ENCODE peak calls at places on chromosomes 12 and 14, in four cellular contexts. J is hippocampal formation, X is activated T-cell treated with anti-CD3 and anti-CD28 coated beads for 48 hours, Q is midbrain. R is an unnamed sample.

GRCh38 chr14:34436118-34436905 is 25.7 kb downstream of the SPTSSA start:
- DNase-seq in J (no peak), X (no peak), Q (no peak), R (no peak)

GRCh38 chr12:15289192-15289591 is 33.1 kb upstream of the PTPRO start:
- DNase-seq in J (no peak), X (no peak), Q (no peak), R (no peak)

GRCh38 chr12:26514364-26514763 is 318.6 kb downstream of the ITPR2 start:
- DNase-seq in J (no peak), X (no peak), Q (peak), R (no peak)

GRCh38 chr12:52213541-52214420 is 19.3 kb upstream of the KRT7 start:
- DNase-seq in J (no peak), X (peak), Q (peak), R (peak)

GRCh38 chr12:101777476-101777875 is 38.2 kb upstream of the SYCP3 start:
- DNase-seq in J (peak), X (no peak), Q (peak), R (no peak)

GRCh38 chr12:90858261-90858660 is 96.7 kb downstream of the CCER1 start:
- DNase-seq in J (no peak), X (no peak), Q (no peak), R (no peak)

GRCh38 chr12:116539905-116540482 is 19.2 kb upstream of the MAP1LC3B2 start:
- DNase-seq in J (peak), X (no peak), Q (peak), R (no peak)

GRCh38 chr14:101932668-101933067 is 31.7 kb upstream of the DYNC1H1 start:
- DNase-seq in J (no peak), X (no peak), Q (no peak), R (no peak)

GRCh38 chr12:69501154-69501895 is 31.1 kb downstream of the FRS2 start:
- DNase-seq in J (no peak), X (no peak), Q (no peak), R (no peak)

GRCh38 chr12:51907083-51907863 is at the start of gene ACVRL1:
- DNase-seq in J (no peak), X (no peak), Q (no peak), R (no peak)

GRCh38 chr12:106736051-106736957 is 38.2 kb upstream of the RIC8B start:
- DNase-seq in J (no peak), X (no peak), Q (no peak), R (no peak)

GRCh38 chr12:103852498-103852992 is 11.5 kb upstream of the NT5DC3 start:
- DNase-seq in J (no peak), X (no peak), Q (no peak), R (no peak)

GRCh38 chr14:35944847-35945246 is 118.7 kb downstream of the BRMS1L start:
- DNase-seq in J (no peak), X (no peak), Q (no peak), R (no peak)

R was measured in stimulated activated CD4-positive, alpha-beta T cell treated with anti-CD3 and anti-CD28 coated beads, Interleukin-15, amount 100 ng/mL, for 1 hour.